ENCODE peak calls at places on chromosomes 3 and 15, in six cellular contexts. P, F, D, C, U and V are unnamed samples.

GRCh38 chr3:171005648-171006047 is 20.9 kb downstream of the SLC2A2 start:
- DNase-seq in U (peak; percentile 46), D (no peak), C (no peak), F (no peak), P (no peak), V (no peak)

GRCh38 chr3:118127992-118128391 is 906.7 kb downstream of the IGSF11 start:
- DNase-seq in P (no peak), U (no peak), C (no peak), F (no peak), D (no peak), V (no peak)

GRCh38 chr15:37014566-37014965 is 85.8 kb downstream of the MEIS2 start:
- DNase-seq in F (no peak), U (no peak), D (no peak), C (no peak), P (no peak), V (no peak)

GRCh38 chr3:62159693-62160092 is 213.7 kb downstream of the FEZF2 start:
- DNase-seq in U (no peak), P (no peak), F (no peak), C (no peak), D (peak; percentile 42), V (no peak)

GRCh38 chr3:159234306-159234705 is 432.5 kb downstream of the MFSD1 start:
- DNase-seq in P (no peak), F (no peak), C (no peak), U (no peak), D (no peak), V (no peak)

GRCh38 chr3:150141790-150142189 is 171.1 kb upstream of the PFN2 start:
- DNase-seq in F (no peak), P (no peak), D (no peak), C (no peak), U (no peak), V (no peak)

GRCh38 chr15:57432141-57432701 is 55.9 kb downstream of the CGNL1 start:
- DNase-seq in C (no peak), U (no peak), P (no peak), F (no peak), D (no peak), V (no peak)

GRCh38 chr3:32217339-32217738 is 21.1 kb upstream of the CMTM8 start:
- DNase-seq in U (no peak), F (no peak), C (no peak), D (no peak), P (no peak), V (no peak)

GRCh38 chr3:1196997-1197396 is 104.2 kb downstream of the CNTN6 start:
- DNase-seq in U (no peak), P (no peak), D (no peak), F (no peak), C (no peak), V (no peak)

GRCh38 chr3:109224333-109224732 is 87.8 kb downstream of the C3orf85 start:
- DNase-seq in U (no peak), P (no peak), C (no peak), D (no peak), F (no peak), V (no peak)

GRCh38 chr15:78058401-78058935 is 19.0 kb downstream of the TBC1D2B start:
- DNase-seq in P (no peak), U (no peak), D (no peak), C (no peak), F (no peak), V (no peak)

GRCh38 chr3:39869890-39870289 is 60.5 kb downstream of the MYRIP start:
- DNase-seq in D (no peak), U (no peak), P (no peak), C (no peak), F (no peak), V (no peak)

GRCh38 chr3:157175678-157176077 is 15.7 kb upstream of the CCNL1 start:
- DNase-seq in C (no peak), D (no peak), F (no peak), P (no peak), U (no peak), V (no peak)

GRCh38 chr15:101112336-101113113 is 139.3 kb downstream of the CHSY1 start:
- DNase-seq in F (no peak), C (no peak), P (no peak), D (peak; percentile 72), U (no peak), V (no peak)

GRCh38 chr3:156388469-156389150 is 166.3 kb downstream of the SSR3 start:
- DNase-seq in D (no peak), C (peak; percentile 41), P (no peak), F (no peak), U (peak; percentile 99), V (no peak)

GRCh38 chr3:128326051-128326823 is 140.5 kb downstream of the DNAJB8 start:
- DNase-seq in F (no peak), U (no peak), D (no peak), P (no peak), C (no peak), V (no peak)

GRCh38 chr3:197426161-197426566 is 127.8 kb upstream of the DLG1 start:
- DNase-seq in P (no peak), C (no peak), F (no peak), D (no peak), U (no peak), V (no peak)

GRCh38 chr3:186331043-186331442 is 31.0 kb downstream of the DGKG start:
- DNase-seq in C (no peak), U (no peak), P (no peak), F (no peak), D (no peak), V (no peak)

GRCh38 chr15:71220828-71221227 is 105.6 kb downstream of the THSD4 start:
- DNase-seq in D (no peak), P (no peak), C (no peak), F (no peak), U (no peak), V (no peak)

GRCh38 chr15:21260966-21261395 is 179.3 kb downstream of the POTEB3 start:
- DNase-seq in D (no peak), C (no peak), U (no peak), F (no peak), P (no peak), V (peak; percentile 16)

GRCh38 chr15:39286706-39287105 is 294.2 kb upstream of the THBS1 start:
- DNase-seq in F (no peak), P (no peak), U (no peak), D (no peak), C (no peak), V (no peak)

GRCh38 chr3:134929976-134930375 is 134.9 kb downstream of the EPHB1 start:
- DNase-seq in U (no peak), D (no peak), F (no peak), C (no peak), P (no peak), V (no peak)

GRCh38 chr3:184594386-184595035 is 32.9 kb downstream of the EPHB3 start:
- DNase-seq in P (no peak), C (no peak), U (no peak), D (no peak), F (no peak), V (no peak)

GRCh38 chr15:65856821-65857455 is 12.4 kb upstream of the RAB11A start:
- DNase-seq in F (peak; percentile 49), C (no peak), U (no peak), P (peak; percentile 63), D (peak; percentile 53), V (peak; percentile 81)

GRCh38 chr15:100030586-100031249 is 297.5 kb upstream of the LYSMD4 start:
- DNase-seq in P (no peak), C (no peak), U (no peak), F (no peak), D (no peak), V (no peak)

GRCh38 chr15:68354923-68355322 is 77.0 kb downstream of the ITGA11 start:
- DNase-seq in U (peak; percentile 77), F (no peak), D (no peak), C (peak; percentile 88), P (no peak), V (no peak)

GRCh38 chr15:63909819-63910437 is 76.2 kb upstream of the HERC1 start:
- DNase-seq in P (no peak), U (peak; percentile 52), F (no peak), D (no peak), C (no peak), V (no peak)

GRCh38 chr15:74312445-74313007 is 54.9 kb downstream of the CYP11A1 start:
- DNase-seq in F (no peak), U (no peak), D (no peak), P (no peak), C (no peak), V (no peak)

GRCh38 chr3:18066899-18067582 is 324.6 kb upstream of the TBC1D5 start:
- DNase-seq in C (no peak), U (no peak), P (no peak), D (no peak), F (no peak), V (no peak)

GRCh38 chr15:98727115-98728040 is 79.0 kb downstream of the IGF1R start:
- DNase-seq in F (peak; percentile 26), D (peak; percentile 93), U (peak; percentile 82), P (no peak), C (peak; percentile 79), V (peak; percentile 65)

GRCh38 chr15:100531823-100532222 is 3.1 kb upstream of the CERS3 start:
- DNase-seq in F (no peak), C (no peak), D (no peak), P (no peak), U (no peak), V (no peak)

GRCh38 chr3:146368882-146369523 is 100.4 kb downstream of the PLSCR2 start:
- DNase-seq in F (no peak), U (no peak), P (no peak), C (no peak), D (no peak), V (no peak)
- TF ChIP-seq CTCF in F (no peak), U (no peak), P (no peak), C (no peak), D (no peak), V (no peak)

GRCh38 chr3:152811974-152812760 is 22.8 kb upstream of the P2RY1 start:
- DNase-seq in P (no peak), U (no peak), C (no peak), D (no peak), F (no peak), V (no peak)
- TF ChIP-seq CTCF in P (no peak), U (no peak), C (no peak), D (no peak), F (no peak), V (no peak)

DNA sequence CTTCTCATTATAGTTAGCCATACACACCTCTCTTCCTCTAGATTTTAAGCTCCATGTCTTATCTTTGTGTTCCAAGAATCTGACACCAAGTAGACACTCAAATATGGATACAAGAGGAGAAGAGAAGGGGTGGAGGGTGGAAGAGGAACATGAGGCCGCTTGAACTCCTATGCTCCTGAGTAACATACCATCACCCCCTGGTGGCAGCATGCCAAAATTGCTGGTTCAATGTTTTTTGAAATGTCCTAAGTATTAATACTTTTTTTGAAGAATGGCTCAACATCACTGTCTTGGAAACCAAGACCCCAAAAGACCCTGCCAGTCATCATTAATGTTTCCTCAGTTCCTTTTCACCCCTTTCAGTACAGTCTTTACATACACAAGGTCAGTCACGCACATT is 71.8 kb upstream of the HACD2 start:
- DNase-seq in D (no peak), C (no peak), P (no peak), F (no peak), U (no peak), V (no peak)
- TF ChIP-seq CTCF in D (no peak), C (peak; percentile 19), P (no peak), F (peak; percentile 51), U (peak; percentile 13), V (no peak)

GRCh38 chr3:125403789-125404188 is 28.7 kb upstream of the ZNF148 start:
- DNase-seq in P (no peak), F (no peak), D (no peak), U (no peak), C (peak; percentile 4), V (no peak)
- TF ChIP-seq CTCF in P (no peak), F (no peak), D (no peak), U (peak; percentile 29), C (peak; percentile 27), V (no peak)